ENCODE peak calls at places on chromosomes 11 and 22, in ten cellular contexts. Q, D, H, R, K, B, C, X, A and W are unnamed samples.

GRCh38 chr11:116984186-116984585 is 114.0 kb downstream of the SIK3 start:
- DNase-seq in A (no peak), D (no peak), H (no peak), Q (no peak), B (peak), R (no peak), X (no peak), K (no peak), C (peak), W (no peak)

GRCh38 chr11:36657610-36658225 is 59.7 kb upstream of the RAG2 start:
- DNase-seq in X (no peak), Q (no peak), B (no peak), A (no peak), H (no peak), C (peak), K (no peak), D (no peak), R (no peak), W (no peak)

GRCh38 chr11:944711-945470 is 19.2 kb downstream of the AP2A2 start:
- DNase-seq in D (no peak), C (peak), B (no peak), H (no peak), R (no peak), Q (no peak), K (no peak), A (no peak), X (no peak), W (no peak)

GRCh38 chr11:88508558-88508807 is 170.9 kb upstream of the CTSC start:
- DNase-seq in X (no peak), R (no peak), D (no peak), Q (no peak), H (no peak), C (no peak), B (no peak), A (no peak), K (no peak), W (no peak)

GRCh38 chr11:73308003-73308962 is at the start of gene ARHGEF17:
- DNase-seq in D (peak), X (peak), C (peak), Q (no peak), B (no peak), H (peak), R (peak), K (peak), A (peak), W (peak)

GRCh38 chr11:134564472-134565200 is 152.6 kb upstream of the B3GAT1 start:
- DNase-seq in R (no peak), A (no peak), D (no peak), K (no peak), B (no peak), C (no peak), Q (no peak), X (peak), H (no peak), W (peak)

GRCh38 chr11:92130432-92130831 is 94.2 kb upstream of the FAT3 start:
- DNase-seq in R (no peak), C (no peak), A (no peak), K (no peak), B (no peak), H (no peak), D (no peak), Q (peak), X (no peak), W (no peak)

GRCh38 chr11:123822591-123822990 is 16.4 kb upstream of the OR6M1 start:
- DNase-seq in Q (no peak), A (no peak), B (no peak), R (no peak), D (peak), X (no peak), C (no peak), H (no peak), K (no peak), W (no peak)

GRCh38 chr22:19974233-19974861 is 32.7 kb upstream of the TXNRD2 start:
- DNase-seq in A (no peak), B (no peak), C (peak), H (no peak), D (peak), Q (no peak), R (peak), K (no peak), X (no peak), W (peak)

GRCh38 chr22:40499187-40499753 is 128.9 kb downstream of the SGSM3 start:
- DNase-seq in B (peak), A (peak), K (no peak), X (no peak), C (peak), H (no peak), R (no peak), Q (peak), D (peak), W (peak)

GRCh38 chr11:13486926-13487660 is 8.7 kb downstream of the PTH start:
- DNase-seq in X (no peak), Q (no peak), C (peak), H (peak), K (peak), D (peak), R (no peak), A (peak), B (no peak), W (no peak)

GRCh38 chr22:50112151-50113118 is 22.6 kb downstream of the MOV10L1 start:
- DNase-seq in A (no peak), K (no peak), B (no peak), X (no peak), H (peak), R (no peak), Q (peak), C (peak), D (peak), W (no peak)

GRCh38 chr11:2768471-2769408 is 68.9 kb upstream of the KCNQ1OT1 start:
- DNase-seq in B (no peak), C (peak), K (no peak), D (no peak), X (peak), R (no peak), Q (peak), H (no peak), A (no peak), W (peak)

GRCh38 chr22:17803871-17804270 is 29.6 kb upstream of the BID start:
- DNase-seq in B (no peak), K (no peak), D (no peak), A (no peak), Q (no peak), R (no peak), X (no peak), H (no peak), C (no peak), W (no peak)

GRCh38 chr11:31499576-31500178 is 9.7 kb downstream of the IMMP1L start:
- DNase-seq in K (no peak), C (peak), A (no peak), X (no peak), R (no peak), B (no peak), H (no peak), Q (no peak), D (no peak), W (no peak)

GRCh38 chr11:88886796-88887195 is 179.0 kb downstream of the GRM5 start:
- DNase-seq in C (peak), H (no peak), Q (no peak), K (no peak), D (peak), A (peak), B (peak), R (peak), X (no peak), W (no peak)

GRCh38 chr22:26068571-26068970 is 100.7 kb upstream of the SEZ6L start:
- DNase-seq in H (no peak), Q (no peak), X (no peak), D (no peak), A (no peak), B (no peak), K (no peak), C (no peak), R (no peak), W (no peak)

GRCh38 chr11:1354125-1354938 is 35.4 kb upstream of the BRSK2 start:
- DNase-seq in C (no peak), R (no peak), H (no peak), A (no peak), K (no peak), B (no peak), Q (no peak), D (no peak), X (no peak), W (no peak)